ENCODE peak calls at places on chromosome 13, in four cellular contexts. One of them, this sample, is unnamed. For H3K4me1, the result is how much of the 10 kb centered on the place peaks cover.

GRCh38 chr13:24254151-24254810 is 55.1 kb upstream of the C1QTNF9 start:
- DNase-seq in spleen: no peak
- DNase-seq in suprapubic skin: no peak
- DNase-seq in upper lobe of left lung: peak
- DNase-seq in this sample: no peak

GRCh38 chr13:113078895-113079720 is 26.5 kb upstream of the F7 start:
- DNase-seq in spleen: peak
- DNase-seq in suprapubic skin: peak
- DNase-seq in upper lobe of left lung: no peak
- DNase-seq in this sample: peak

GRCh38 chr13:25691654-25692053 is 319.9 kb downstream of the ATP8A2 start:
- DNase-seq in spleen: no peak
- DNase-seq in suprapubic skin: no peak
- DNase-seq in upper lobe of left lung: no peak
- DNase-seq in this sample: no peak

GRCh38 chr13:39952244-39953233 is 297.1 kb downstream of the COG6 start:
- DNase-seq in spleen: no peak
- DNase-seq in suprapubic skin: no peak
- DNase-seq in upper lobe of left lung: no peak
- DNase-seq in this sample: no peak

GRCh38 chr13:105272660-105273631 is 1262.5 kb downstream of the EFNB2 start:
- DNase-seq in spleen: peak
- DNase-seq in suprapubic skin: no peak
- DNase-seq in upper lobe of left lung: no peak
- DNase-seq in this sample: peak

GRCh38 chr13:27619093-27619705 is 1.1 kb downstream of the LNX2 start:
- DNase-seq in spleen: no peak
- DNase-seq in suprapubic skin: no peak
- DNase-seq in upper lobe of left lung: no peak
- DNase-seq in this sample: no peak

GRCh38 chr13:77697208-77698103 is at the start of gene SLAIN1:
- DNase-seq in spleen: peak
- DNase-seq in suprapubic skin: peak
- DNase-seq in upper lobe of left lung: peak
- DNase-seq in this sample: peak

GRCh38 chr13:73579574-73580274 is 520.9 kb downstream of the KLF5 start:
- DNase-seq in spleen: no peak
- DNase-seq in suprapubic skin: no peak
- DNase-seq in upper lobe of left lung: no peak
- DNase-seq in this sample: no peak

GRCh38 chr13:73190477-73190876 is 131.7 kb downstream of the KLF5 start:
- DNase-seq in spleen: no peak
- DNase-seq in suprapubic skin: no peak
- DNase-seq in upper lobe of left lung: no peak
- DNase-seq in this sample: no peak

GRCh38 chr13:77390391-77390790 is 63.5 kb upstream of the MYCBP2 start:
- DNase-seq in spleen: no peak
- DNase-seq in suprapubic skin: peak
- DNase-seq in upper lobe of left lung: no peak
- DNase-seq in this sample: no peak

GRCh38 chr13:73230714-73231113 is 171.9 kb downstream of the KLF5 start:
- DNase-seq in spleen: no peak
- DNase-seq in suprapubic skin: no peak
- DNase-seq in upper lobe of left lung: peak
- DNase-seq in this sample: no peak

GRCh38 chr13:87444135-87444534 is 227.0 kb upstream of the SLITRK5 start:
- DNase-seq in spleen: no peak
- DNase-seq in suprapubic skin: no peak
- DNase-seq in upper lobe of left lung: no peak
- DNase-seq in this sample: no peak

GRCh38 chr13:80010846-80011245 is 330.1 kb downstream of the SPRY2 start:
- DNase-seq in spleen: no peak
- DNase-seq in suprapubic skin: no peak
- DNase-seq in upper lobe of left lung: no peak
- DNase-seq in this sample: no peak

GRCh38 chr13:46010148-46010547 is 42.4 kb downstream of the ZC3H13 start:
- DNase-seq in spleen: no peak
- DNase-seq in suprapubic skin: no peak
- DNase-seq in upper lobe of left lung: no peak
- DNase-seq in this sample: no peak
- TF ChIP-seq CTCF in spleen: no peak
- TF ChIP-seq CTCF in suprapubic skin: no peak
- TF ChIP-seq CTCF in upper lobe of left lung: no peak
- TF ChIP-seq CTCF in this sample: no peak

DNA sequence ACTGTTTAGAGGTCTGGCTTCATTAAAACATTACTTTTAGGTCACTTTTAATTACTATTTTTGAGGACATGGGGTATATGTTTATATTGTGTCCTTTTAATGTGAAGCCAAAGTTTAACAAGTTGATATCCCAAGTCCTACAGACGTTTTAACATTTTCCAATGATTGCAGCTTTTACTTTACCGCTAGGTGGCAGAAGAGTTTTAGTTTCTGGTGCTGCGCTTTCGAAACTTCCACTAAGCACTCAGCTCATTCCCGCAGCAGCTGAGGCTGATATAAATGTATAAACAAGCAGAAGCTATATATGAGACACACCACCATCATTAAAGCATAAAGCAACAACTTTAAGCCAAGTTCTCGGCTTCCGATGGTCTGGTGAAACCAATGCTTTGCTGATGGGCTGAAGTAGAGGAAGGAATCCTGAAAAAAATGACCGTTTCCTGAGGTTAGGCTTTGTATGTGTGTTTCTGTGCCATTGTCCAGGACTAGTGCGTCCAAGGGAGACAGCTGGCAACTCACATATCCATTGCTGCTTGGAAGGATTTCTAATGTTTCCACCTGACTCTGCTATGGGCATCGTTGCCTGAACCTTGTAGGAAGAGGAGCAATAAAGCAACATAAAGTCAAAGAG is 753.9 kb downstream of the OLFM4 start:
- DNase-seq in spleen: no peak
- DNase-seq in suprapubic skin: no peak
- DNase-seq in upper lobe of left lung: no peak
- DNase-seq in this sample: no peak
- H3K4me3 ChIP-seq in spleen: peak
- H3K4me3 ChIP-seq in suprapubic skin: peak
- H3K4me3 ChIP-seq in upper lobe of left lung: peak
- H3K4me3 ChIP-seq in this sample: peak

DNA sequence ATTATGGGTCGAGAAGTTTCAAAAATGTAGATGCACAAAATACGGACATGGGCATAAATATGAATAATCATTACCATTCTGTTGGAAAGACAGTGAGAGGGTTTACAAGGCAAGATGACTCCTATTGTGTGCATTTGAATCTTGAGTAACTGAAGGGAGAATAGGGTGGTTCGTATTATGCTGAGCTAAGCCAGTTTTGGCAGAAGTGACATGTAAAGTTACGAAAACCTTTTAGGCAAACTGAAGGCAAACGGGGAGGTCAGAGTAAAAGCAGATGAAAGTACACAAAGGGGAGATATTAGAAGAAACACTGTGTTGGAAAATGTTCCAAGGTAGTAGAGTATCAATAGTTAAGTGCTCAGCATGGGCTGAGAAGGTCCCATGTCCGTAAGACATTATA is 16.8 kb downstream of the DCT start:
- DNase-seq in spleen: no peak
- DNase-seq in suprapubic skin: no peak
- DNase-seq in upper lobe of left lung: no peak
- DNase-seq in this sample: no peak
- H3K4me1 ChIP-seq in spleen: under half
- H3K4me1 ChIP-seq in suprapubic skin: under half
- H3K4me1 ChIP-seq in upper lobe of left lung: under half
- H3K4me1 ChIP-seq in this sample: under half

DNA sequence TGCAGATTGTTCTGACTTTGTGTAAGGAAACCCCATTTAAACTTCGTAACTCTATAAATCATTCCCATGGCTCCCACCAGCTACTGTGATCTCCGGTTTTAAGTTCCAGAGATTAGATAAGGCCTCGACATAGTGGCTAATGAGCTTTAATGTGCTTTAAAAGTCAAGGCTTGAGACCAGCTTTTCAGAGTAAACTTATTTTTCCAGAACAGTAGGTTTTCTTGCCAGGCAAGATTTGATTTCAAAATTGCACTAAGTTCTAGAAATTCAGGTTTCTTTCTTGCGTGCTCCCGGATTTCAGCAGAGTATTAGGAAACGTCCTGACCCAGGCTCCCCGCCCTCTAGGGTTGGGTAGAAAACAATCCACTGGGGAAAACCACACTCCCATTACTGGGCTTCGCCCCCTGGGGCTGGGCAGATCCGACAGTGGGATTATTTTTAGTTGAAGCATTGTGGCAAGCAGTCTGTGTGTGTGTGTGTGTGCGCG is 43.3 kb downstream of the CRYL1 start:
- DNase-seq in spleen: no peak
- DNase-seq in suprapubic skin: no peak
- DNase-seq in upper lobe of left lung: no peak
- DNase-seq in this sample: no peak
- TF ChIP-seq CTCF in spleen: no peak
- TF ChIP-seq CTCF in suprapubic skin: no peak
- TF ChIP-seq CTCF in upper lobe of left lung: no peak
- TF ChIP-seq CTCF in this sample: no peak

GRCh38 chr13:32802159-32802558 is 214.1 kb upstream of the KL start:
- DNase-seq in spleen: no peak
- DNase-seq in suprapubic skin: no peak
- DNase-seq in upper lobe of left lung: no peak
- DNase-seq in this sample: no peak

GRCh38 chr13:32791545-32792172 is 205.4 kb downstream of the PDS5B start:
- DNase-seq in spleen: no peak
- DNase-seq in suprapubic skin: no peak
- DNase-seq in upper lobe of left lung: no peak
- DNase-seq in this sample: no peak

DNA sequence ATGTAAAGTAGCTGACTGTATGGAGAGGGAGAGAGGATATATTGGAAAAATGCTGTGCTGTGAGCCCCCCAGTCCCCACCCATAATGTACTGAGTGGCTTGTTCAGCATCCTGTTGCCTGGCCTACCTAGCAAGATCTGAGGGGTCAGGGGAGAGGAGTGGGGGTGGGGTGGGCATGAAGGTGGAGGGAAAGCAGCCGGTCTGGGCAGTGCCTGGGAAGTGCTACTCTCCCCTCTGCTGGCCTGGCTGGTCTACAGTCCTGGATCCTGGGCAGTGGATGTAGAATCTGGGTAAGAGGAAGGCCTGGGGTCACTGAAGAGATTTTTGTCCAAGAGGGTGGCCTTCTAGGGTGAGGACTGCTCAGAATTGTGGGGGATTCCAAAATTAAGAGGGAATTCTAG is 210.5 kb downstream of the PDS5B start:
- DNase-seq in spleen: no peak
- DNase-seq in suprapubic skin: no peak
- DNase-seq in upper lobe of left lung: no peak
- DNase-seq in this sample: no peak
- H3K4me3 ChIP-seq in spleen: no peak
- H3K4me3 ChIP-seq in suprapubic skin: no peak
- H3K4me3 ChIP-seq in upper lobe of left lung: no peak
- H3K4me3 ChIP-seq in this sample: no peak

GRCh38 chr13:50422181-50423148 is 407.2 kb downstream of the KCNRG start:
- DNase-seq in spleen: no peak
- DNase-seq in suprapubic skin: no peak
- DNase-seq in upper lobe of left lung: no peak
- DNase-seq in this sample: no peak
- H3K4me1 ChIP-seq in spleen: under half
- H3K4me1 ChIP-seq in suprapubic skin: under half
- H3K4me1 ChIP-seq in upper lobe of left lung: under half
- H3K4me1 ChIP-seq in this sample: under half

DNA sequence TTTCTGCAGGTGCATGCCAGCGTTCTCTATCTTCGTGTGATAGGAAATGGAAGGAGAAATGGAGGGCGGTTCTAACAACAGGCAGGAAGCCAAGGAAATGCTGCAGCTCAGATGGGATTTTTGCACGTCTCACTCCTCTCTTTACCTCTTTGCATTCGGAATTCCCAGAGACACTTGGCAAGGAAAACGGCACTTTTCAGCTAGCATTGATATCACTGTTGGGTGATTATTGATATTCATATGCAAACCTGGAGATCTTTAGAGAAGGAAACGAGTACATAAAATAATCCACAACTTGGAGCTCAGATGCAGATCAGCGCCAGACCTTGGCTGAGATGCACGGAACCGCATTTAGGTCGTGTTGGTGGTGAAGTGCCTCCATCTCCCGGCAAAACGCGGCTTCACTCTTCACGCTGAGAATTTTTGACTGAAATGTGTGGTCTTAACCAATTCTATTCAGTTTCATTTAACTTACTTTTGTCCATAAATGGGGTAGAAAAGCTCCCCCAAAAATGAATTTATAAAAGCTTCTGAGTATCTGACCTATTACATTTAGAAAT is 77.2 kb upstream of the ARHGEF7 start:
- DNase-seq in spleen: no peak
- DNase-seq in suprapubic skin: no peak
- DNase-seq in upper lobe of left lung: no peak
- DNase-seq in this sample: no peak
- TF ChIP-seq CTCF in spleen: no peak
- TF ChIP-seq CTCF in suprapubic skin: no peak
- TF ChIP-seq CTCF in upper lobe of left lung: no peak
- TF ChIP-seq CTCF in this sample: no peak

DNA sequence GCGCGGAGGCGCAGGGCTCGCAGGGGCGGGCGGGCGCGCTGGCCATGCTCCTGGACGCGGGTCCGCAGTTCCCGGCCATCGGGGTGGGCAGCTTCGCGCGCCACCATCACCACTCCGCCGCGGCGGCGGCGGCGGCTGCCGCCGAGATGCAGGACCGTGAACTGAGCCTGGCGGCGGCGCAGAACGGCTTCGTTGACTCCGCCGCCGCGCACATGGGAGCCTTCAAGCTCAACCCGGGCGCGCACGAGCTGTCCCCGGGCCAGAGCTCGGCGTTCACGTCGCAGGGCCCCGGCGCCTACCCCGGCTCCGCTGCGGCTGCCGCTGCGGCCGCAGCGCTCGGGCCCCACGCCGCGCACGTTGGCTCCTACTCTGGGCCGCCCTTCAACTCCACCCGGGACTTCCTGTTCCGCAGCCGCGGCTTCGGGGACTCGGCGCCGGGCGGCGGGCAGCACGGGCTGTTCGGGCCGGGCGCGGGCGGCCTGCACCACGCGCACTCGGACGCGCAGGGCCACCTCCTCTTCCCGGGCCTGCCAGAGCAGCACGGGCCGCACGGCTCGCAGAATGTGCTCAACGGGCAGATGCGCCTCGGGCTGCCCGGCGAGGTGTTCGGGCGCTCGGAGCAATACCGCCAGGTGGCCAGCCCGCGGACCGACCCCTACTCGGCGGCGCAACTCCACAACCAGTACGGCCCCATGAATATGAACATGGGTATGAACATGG is 597 bp downstream of the ZIC2 start:
- DNase-seq in spleen: peak
- DNase-seq in suprapubic skin: no peak
- DNase-seq in upper lobe of left lung: no peak
- DNase-seq in this sample: peak
- H3K4me3 ChIP-seq in spleen: peak
- H3K4me3 ChIP-seq in suprapubic skin: peak
- H3K4me3 ChIP-seq in upper lobe of left lung: peak
- H3K4me3 ChIP-seq in this sample: no peak

GRCh38 chr13:114121496-114122466 is 10.6 kb downstream of the RASA3 start:
- DNase-seq in spleen: no peak
- DNase-seq in suprapubic skin: no peak
- DNase-seq in upper lobe of left lung: no peak
- DNase-seq in this sample: peak
- H3K4me1 ChIP-seq in spleen: half or more
- H3K4me1 ChIP-seq in suprapubic skin: under half
- H3K4me1 ChIP-seq in upper lobe of left lung: half or more
- H3K4me1 ChIP-seq in this sample: under half

This sample was measured in kidney.